ENCODE peak calls at places on chromosomes 2 and 18, in four cellular contexts. One of them, this sample, is unnamed.

GRCh38 chr2:212606232-212606631 is 67.6 kb upstream of the ERBB4 start:
- DNase-seq in ovary: no peak
- DNase-seq in gastrocnemius medialis: no peak
- DNase-seq in H1: no peak
- DNase-seq in this sample: no peak

GRCh38 chr2:96933528-96933927 is 52.9 kb downstream of the FAM178B start:
- DNase-seq in H1: no peak
- DNase-seq in gastrocnemius medialis: no peak
- DNase-seq in ovary: no peak
- DNase-seq in this sample: no peak

GRCh38 chr2:15299904-15300528 is 261.1 kb downstream of the NBAS start:
- DNase-seq in gastrocnemius medialis: no peak
- DNase-seq in ovary: no peak
- DNase-seq in H1: no peak
- DNase-seq in this sample: no peak

GRCh38 chr2:236317938-236318396 is 53.8 kb upstream of the ASB18 start:
- DNase-seq in ovary: no peak
- DNase-seq in gastrocnemius medialis: no peak
- DNase-seq in H1: no peak
- DNase-seq in this sample: no peak

GRCh38 chr18:52254367-52254766 is 85.6 kb upstream of the DCC start:
- DNase-seq in H1: no peak
- DNase-seq in gastrocnemius medialis: no peak
- DNase-seq in ovary: no peak
- DNase-seq in this sample: no peak

GRCh38 chr2:160406591-160407392 is 86.8 kb downstream of the RBMS1 start:
- DNase-seq in gastrocnemius medialis: no peak
- DNase-seq in H1: no peak
- DNase-seq in ovary: no peak
- DNase-seq in this sample: peak

GRCh38 chr2:108267117-108267516 is 21.6 kb upstream of the SULT1C2 start:
- DNase-seq in gastrocnemius medialis: peak
- DNase-seq in H1: no peak
- DNase-seq in ovary: no peak
- DNase-seq in this sample: no peak

GRCh38 chr2:113370478-113371091 is 66.9 kb upstream of the ZNG1B start:
- DNase-seq in gastrocnemius medialis: peak
- DNase-seq in H1: peak
- DNase-seq in ovary: peak
- DNase-seq in this sample: no peak

GRCh38 chr2:1515073-1515430 is 101.8 kb downstream of the TPO start:
- DNase-seq in gastrocnemius medialis: no peak
- DNase-seq in ovary: no peak
- DNase-seq in H1: no peak
- DNase-seq in this sample: no peak

GRCh38 chr2:216987176-216987809 is 127.4 kb upstream of the TNP1 start:
- DNase-seq in ovary: no peak
- DNase-seq in gastrocnemius medialis: peak
- DNase-seq in H1: no peak
- DNase-seq in this sample: no peak

GRCh38 chr2:67214585-67215184 is 182.4 kb upstream of the ETAA1 start:
- DNase-seq in H1: no peak
- DNase-seq in gastrocnemius medialis: no peak
- DNase-seq in ovary: no peak
- DNase-seq in this sample: no peak

GRCh38 chr2:210366675-210367080 is 51.7 kb upstream of the MYL1 start:
- DNase-seq in H1: no peak
- DNase-seq in ovary: no peak
- DNase-seq in gastrocnemius medialis: no peak
- DNase-seq in this sample: no peak

GRCh38 chr2:237221443-237221842 is 135.8 kb downstream of the COPS8 start:
- DNase-seq in gastrocnemius medialis: no peak
- DNase-seq in ovary: no peak
- DNase-seq in H1: no peak
- DNase-seq in this sample: no peak

GRCh38 chr18:43970656-43971055 is 693.4 kb upstream of the SYT4 start:
- DNase-seq in gastrocnemius medialis: no peak
- DNase-seq in ovary: no peak
- DNase-seq in H1: no peak
- DNase-seq in this sample: no peak

GRCh38 chr18:3458378-3458777 is 8.4 kb downstream of the TGIF1 start:
- DNase-seq in H1: no peak
- DNase-seq in ovary: no peak
- DNase-seq in gastrocnemius medialis: no peak
- DNase-seq in this sample: no peak

GRCh38 chr2:98502556-98503335 is 58.1 kb downstream of the INPP4A start:
- DNase-seq in H1: no peak
- DNase-seq in gastrocnemius medialis: no peak
- DNase-seq in ovary: no peak
- DNase-seq in this sample: no peak

GRCh38 chr2:236342507-236342906 is 78.3 kb upstream of the ASB18 start:
- DNase-seq in H1: no peak
- DNase-seq in ovary: no peak
- DNase-seq in gastrocnemius medialis: no peak
- DNase-seq in this sample: no peak

GRCh38 chr2:233152541-233152940 is 92.4 kb downstream of the INPP5D start:
- DNase-seq in H1: no peak
- DNase-seq in ovary: no peak
- DNase-seq in gastrocnemius medialis: peak
- DNase-seq in this sample: no peak

GRCh38 chr18:33821503-33821902 is 243.5 kb downstream of the ASXL3 start:
- DNase-seq in H1: no peak
- DNase-seq in gastrocnemius medialis: no peak
- DNase-seq in ovary: no peak
- DNase-seq in this sample: no peak

GRCh38 chr18:30687501-30687900 is 355.0 kb downstream of the DSC3 start:
- DNase-seq in H1: no peak
- DNase-seq in gastrocnemius medialis: no peak
- DNase-seq in ovary: no peak
- DNase-seq in this sample: no peak

GRCh38 chr2:101518470-101519172 is 43.7 kb upstream of the RFX8 start:
- DNase-seq in ovary: peak
- DNase-seq in H1: no peak
- DNase-seq in gastrocnemius medialis: peak
- DNase-seq in this sample: no peak

GRCh38 chr18:73924316-73924715 is 223.3 kb downstream of the FBXO15 start:
- DNase-seq in H1: no peak
- DNase-seq in gastrocnemius medialis: no peak
- DNase-seq in ovary: no peak
- DNase-seq in this sample: no peak

GRCh38 chr2:232372231-232373208 is 6.0 kb upstream of the ALPP start:
- DNase-seq in H1: no peak
- DNase-seq in gastrocnemius medialis: no peak
- DNase-seq in ovary: peak
- DNase-seq in this sample: no peak

GRCh38 chr2:141697035-141697434 is 433.8 kb downstream of the LRP1B start:
- DNase-seq in gastrocnemius medialis: no peak
- DNase-seq in ovary: no peak
- DNase-seq in H1: no peak
- DNase-seq in this sample: no peak

GRCh38 chr2:46706264-46706983 is 209.2 kb downstream of the MCFD2 start:
- DNase-seq in H1: no peak
- DNase-seq in ovary: no peak
- DNase-seq in gastrocnemius medialis: no peak
- DNase-seq in this sample: no peak

GRCh38 chr2:164826293-164827243 is 15.1 kb downstream of the COBLL1 start:
- DNase-seq in H1: no peak
- DNase-seq in ovary: no peak
- DNase-seq in gastrocnemius medialis: no peak
- DNase-seq in this sample: no peak

GRCh38 chr2:3784731-3785130 is 81.4 kb downstream of the DCDC2C start:
- DNase-seq in H1: no peak
- DNase-seq in gastrocnemius medialis: no peak
- DNase-seq in ovary: no peak
- DNase-seq in this sample: no peak

GRCh38 chr2:58651930-58652329 is 410.8 kb upstream of the FANCL start:
- DNase-seq in gastrocnemius medialis: no peak
- DNase-seq in H1: no peak
- DNase-seq in ovary: no peak
- DNase-seq in this sample: no peak

GRCh38 chr2:32355976-32356734 is 668 bp upstream of the BIRC6 start:
- DNase-seq in ovary: no peak
- DNase-seq in gastrocnemius medialis: no peak
- DNase-seq in H1: no peak
- DNase-seq in this sample: no peak

GRCh38 chr2:32360416-32360815 is 3.6 kb downstream of the BIRC6 start:
- DNase-seq in gastrocnemius medialis: no peak
- DNase-seq in H1: no peak
- DNase-seq in ovary: no peak
- DNase-seq in this sample: no peak

GRCh38 chr2:32357545-32358482 is 991 bp downstream of the BIRC6 start:
- DNase-seq in ovary: peak
- DNase-seq in H1: no peak
- DNase-seq in gastrocnemius medialis: peak
- DNase-seq in this sample: no peak

DNA sequence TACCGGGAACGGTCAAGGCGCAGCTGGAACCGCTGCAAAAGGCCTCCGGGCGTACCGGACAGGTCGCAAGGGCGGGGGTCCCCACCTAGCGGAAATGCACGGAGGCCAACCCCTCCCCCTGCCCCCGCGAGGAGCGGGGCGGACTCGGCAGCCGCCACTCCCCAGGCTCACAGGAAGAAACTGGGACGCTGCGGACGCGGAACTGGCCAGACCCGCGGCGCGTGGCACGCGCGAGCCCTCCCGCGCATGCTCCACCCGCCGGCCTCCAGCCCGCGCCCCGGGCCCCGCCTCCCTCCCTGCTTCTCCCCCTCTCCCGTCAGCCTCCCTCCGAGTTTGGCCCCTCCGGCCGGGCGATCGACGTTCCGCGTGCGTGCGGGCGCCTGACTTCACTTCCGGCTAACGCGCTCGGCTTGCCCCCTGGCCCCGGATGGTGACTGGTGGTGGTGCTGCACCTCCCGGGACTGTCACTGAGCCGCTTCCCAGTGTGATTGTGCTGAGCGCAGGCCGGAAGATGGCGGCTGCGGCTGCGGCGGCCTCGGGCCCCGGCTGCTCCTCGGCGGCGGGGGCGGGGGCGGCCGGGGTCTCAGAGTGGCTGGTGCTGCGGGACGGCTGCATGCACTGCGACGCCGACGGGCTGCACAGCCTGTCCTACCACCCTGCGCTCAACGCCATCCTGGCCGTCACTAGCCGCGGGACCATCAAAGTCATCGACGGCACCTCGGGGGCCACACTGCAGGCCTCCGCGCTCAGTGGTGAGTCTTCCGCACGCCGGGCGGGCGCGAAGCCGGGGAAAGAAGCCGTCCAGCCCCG is at the start of gene BIRC6:
- DNase-seq in ovary: peak
- DNase-seq in H1: peak
- DNase-seq in gastrocnemius medialis: peak
- DNase-seq in this sample: peak
- TF ChIP-seq POLR2A in ovary: peak
- TF ChIP-seq POLR2A in H1: peak
- TF ChIP-seq POLR2A in gastrocnemius medialis: peak
- TF ChIP-seq POLR2A in this sample: peak

GRCh38 chr2:11985817-11986566 is 239.6 kb downstream of the LPIN1 start:
- DNase-seq in ovary: no peak
- DNase-seq in H1: no peak
- DNase-seq in gastrocnemius medialis: no peak
- DNase-seq in this sample: no peak

GRCh38 chr2:11993749-11994148 is 247.3 kb downstream of the LPIN1 start:
- DNase-seq in ovary: no peak
- DNase-seq in gastrocnemius medialis: no peak
- DNase-seq in H1: no peak
- DNase-seq in this sample: no peak

GRCh38 chr2:11987151-11987550 is 240.7 kb downstream of the LPIN1 start:
- DNase-seq in gastrocnemius medialis: no peak
- DNase-seq in ovary: no peak
- DNase-seq in H1: no peak
- DNase-seq in this sample: no peak

GRCh38 chr2:11988691-11989465 is 242.4 kb downstream of the LPIN1 start:
- DNase-seq in ovary: no peak
- DNase-seq in gastrocnemius medialis: no peak
- DNase-seq in H1: no peak
- DNase-seq in this sample: no peak

DNA sequence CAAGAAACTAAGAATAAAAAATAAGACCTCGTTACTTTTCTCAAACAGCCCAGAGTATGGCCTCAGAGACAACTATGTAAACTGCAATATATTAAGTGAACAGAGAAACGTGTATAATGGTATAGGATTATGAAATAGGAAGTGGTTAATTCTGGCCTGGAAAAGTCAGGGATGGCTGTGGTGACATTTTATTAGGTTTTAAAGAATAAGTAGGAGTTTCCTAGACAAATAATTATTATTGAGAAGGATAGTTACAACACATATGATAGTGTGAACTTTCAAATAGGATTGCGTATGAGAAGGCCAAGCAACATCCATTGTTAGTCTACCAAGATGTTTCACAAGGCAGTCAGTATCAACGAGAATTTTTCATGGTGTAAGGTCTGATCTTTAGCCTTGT is 244.1 kb downstream of the LPIN1 start:
- DNase-seq in ovary: no peak
- DNase-seq in H1: no peak
- DNase-seq in gastrocnemius medialis: no peak
- DNase-seq in this sample: no peak
- H3K4me3 ChIP-seq in ovary: no peak
- H3K4me3 ChIP-seq in H1: no peak
- H3K4me3 ChIP-seq in gastrocnemius medialis: no peak
- H3K4me3 ChIP-seq in this sample: no peak

GRCh38 chr2:105397025-105397722 is 1.7 kb downstream of the FHL2 start:
- DNase-seq in ovary: no peak
- DNase-seq in gastrocnemius medialis: no peak
- DNase-seq in H1: no peak
- DNase-seq in this sample: no peak

GRCh38 chr2:105394951-105395611 is 3.8 kb downstream of the FHL2 start:
- DNase-seq in H1: no peak
- DNase-seq in ovary: no peak
- DNase-seq in gastrocnemius medialis: no peak
- DNase-seq in this sample: no peak

GRCh38 chr2:105397959-105398521 is 811 bp downstream of the FHL2 start:
- DNase-seq in ovary: no peak
- DNase-seq in H1: no peak
- DNase-seq in gastrocnemius medialis: no peak
- DNase-seq in this sample: no peak

GRCh38 chr2:105395691-105396090 is 3.2 kb downstream of the FHL2 start:
- DNase-seq in H1: no peak
- DNase-seq in ovary: peak
- DNase-seq in gastrocnemius medialis: no peak
- DNase-seq in this sample: no peak

GRCh38 chr2:105396254-105397024 is 2.4 kb downstream of the FHL2 start:
- DNase-seq in H1: no peak
- DNase-seq in gastrocnemius medialis: peak
- DNase-seq in ovary: no peak
- DNase-seq in this sample: no peak
- TF ChIP-seq POLR2A in H1: no peak
- TF ChIP-seq POLR2A in gastrocnemius medialis: no peak
- TF ChIP-seq POLR2A in ovary: no peak
- TF ChIP-seq POLR2A in this sample: no peak

DNA sequence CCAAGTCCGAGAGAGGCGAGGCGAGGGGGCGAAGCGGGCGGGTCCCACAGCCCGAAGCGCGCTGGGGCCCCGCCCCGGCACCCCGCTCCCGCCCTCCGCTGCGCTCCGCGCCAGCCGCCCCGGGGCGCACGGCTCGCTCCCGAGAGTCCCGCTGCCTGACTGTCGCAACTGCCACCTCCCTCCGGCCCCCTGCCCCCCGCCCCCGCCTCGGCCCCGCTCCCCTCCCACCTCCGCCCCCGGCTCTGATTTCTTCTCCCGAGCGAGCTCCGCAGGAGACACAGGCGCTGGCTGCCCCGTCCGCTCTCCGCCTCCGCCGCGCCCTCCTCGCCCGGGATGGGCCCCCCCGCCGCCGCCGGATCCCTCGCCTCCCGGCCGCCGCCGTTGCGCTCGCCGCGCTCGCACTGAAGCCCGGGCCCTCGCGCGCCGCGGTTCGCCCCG is at the start of gene WNT6:
- DNase-seq in ovary: no peak
- DNase-seq in H1: no peak
- DNase-seq in gastrocnemius medialis: no peak
- DNase-seq in this sample: no peak
- H3K4me3 ChIP-seq in ovary: peak
- H3K4me3 ChIP-seq in H1: peak
- H3K4me3 ChIP-seq in gastrocnemius medialis: peak
- H3K4me3 ChIP-seq in this sample: peak